ENCODE peak calls at places on chromosomes 13 and 19, in eight cellular contexts. W is osteocyte; F is CD4-positive, CD25-positive, alpha-beta regulatory T cell; A is tibial nerve; V is activated CD8-positive, alpha-beta memory T cell treated with anti-CD3 and anti-CD28 coated beads for 48 hours; J is memory B cell; Q is NCI-H526 treated with DMSO at 0.1 percent for 48 hours; U is stimulated activated CD8-positive, alpha-beta memory T cell treated with anti-CD3 and anti-CD28 coated beads, Interleukin-7, amount 100 ng/mL, for 24 hours. L is an unnamed sample.

GRCh38 chr13:40672310-40673060 is 6.0 kb upstream of the FOXO1 start:
- DNase-seq in W (no peak), F (peak), A (no peak), V (no peak), J (no peak), Q (peak), U (no peak), L (no peak)

GRCh38 chr19:13234518-13234917 is 84.3 kb downstream of the IER2 start:
- DNase-seq in W (no peak), F (peak), A (peak), V (peak), J (peak), Q (no peak), U (peak), L (no peak)

GRCh38 chr13:31149604-31150003 is 12.1 kb downstream of the HSPH1 start:
- DNase-seq in W (no peak), F (no peak), A (no peak), V (no peak), J (no peak), Q (no peak), U (no peak), L (no peak)

GRCh38 chr13:48567521-48568331 is 34.8 kb upstream of the RCBTB2 start:
- DNase-seq in W (no peak), F (no peak), A (no peak), V (no peak), J (no peak), Q (no peak), U (no peak), L (no peak)

GRCh38 chr13:36913463-36913862 is 6.6 kb downstream of the SMAD9 start:
- DNase-seq in W (no peak), F (no peak), A (no peak), V (no peak), J (no peak), Q (no peak), U (no peak), L (no peak)

GRCh38 chr13:26679411-26679810 is 81.2 kb downstream of the GPR12 start:
- DNase-seq in W (no peak), F (no peak), A (no peak), V (no peak), J (no peak), Q (no peak), U (no peak), L (no peak)

GRCh38 chr19:39301021-39301420 is 4.8 kb downstream of the IFNL1 start:
- DNase-seq in W (no peak), F (no peak), A (no peak), V (no peak), J (no peak), Q (no peak), U (no peak), L (no peak)

GRCh38 chr13:44103721-44104490 is 224.2 kb downstream of the LACC1 start:
- DNase-seq in W (no peak), F (no peak), A (no peak), V (no peak), J (no peak), Q (no peak), U (no peak), L (no peak)

GRCh38 chr13:33152389-33152788 is 133.2 kb downstream of the STARD13 start:
- DNase-seq in W (no peak), F (no peak), A (no peak), V (no peak), J (no peak), Q (no peak), U (no peak), L (no peak)

GRCh38 chr13:75776550-75776949 is 140.4 kb downstream of the LMO7 start:
- DNase-seq in W (no peak), F (no peak), A (no peak), V (no peak), J (no peak), Q (no peak), U (no peak), L (no peak)

GRCh38 chr13:51326782-51327181 is 12.7 kb upstream of the SERPINE3 start:
- DNase-seq in W (no peak), F (no peak), A (no peak), V (no peak), J (no peak), Q (no peak), U (no peak), L (no peak)

GRCh38 chr13:59914556-59914955 is 249.2 kb downstream of the DIAPH3 start:
- DNase-seq in W (no peak), F (no peak), A (no peak), V (no peak), J (no peak), Q (no peak), U (no peak), L (no peak)

GRCh38 chr19:6639439-6639838 is 30.5 kb downstream of the TNFSF14 start:
- DNase-seq in W (no peak), F (peak), A (no peak), V (no peak), J (no peak), Q (no peak), U (no peak), L (no peak)

GRCh38 chr13:44108345-44108858 is 228.7 kb downstream of the LACC1 start:
- DNase-seq in W (no peak), F (no peak), A (no peak), V (no peak), J (no peak), Q (no peak), U (no peak), L (no peak)

GRCh38 chr19:13026478-13026999 is 31.3 kb downstream of the NFIX start:
- DNase-seq in W (no peak), F (no peak), A (no peak), V (no peak), J (no peak), Q (no peak), U (no peak), L (no peak)

GRCh38 chr13:110328509-110328908 is 21.4 kb downstream of the COL4A2 start:
- DNase-seq in W (no peak), F (no peak), A (no peak), V (no peak), J (no peak), Q (no peak), U (no peak), L (no peak)

GRCh38 chr19:56117889-56118288 is 3.2 kb downstream of the ZNF787 start:
- DNase-seq in W (no peak), F (no peak), A (no peak), V (no peak), J (no peak), Q (no peak), U (no peak), L (no peak)

GRCh38 chr19:53600217-53600616 is 31.6 kb upstream of the DPRX start:
- DNase-seq in W (no peak), F (no peak), A (no peak), V (no peak), J (no peak), Q (no peak), U (no peak), L (no peak)

GRCh38 chr19:55526216-55527196 is 10.4 kb downstream of the SBK2 start:
- DNase-seq in W (no peak), F (no peak), A (no peak), V (no peak), J (no peak), Q (no peak), U (no peak), L (no peak)

L was measured in omental fat pad.